ENCODE peak calls at places on chromosomes 1 and 21, in five cellular contexts. One of them, this sample, is unnamed.

GRCh38 chr1:167178831-167179230 is 41.9 kb upstream of the POU2F1 start:
- DNase-seq in PC-9: no peak
- DNase-seq in gastrocnemius medialis: no peak
- DNase-seq in cardiac muscle cell: no peak
- DNase-seq in IMR-90: no peak
- DNase-seq in this sample: no peak

GRCh38 chr1:6259491-6260362 is 1.2 kb downstream of the GPR153 start:
- DNase-seq in PC-9: peak; percentile 79
- DNase-seq in gastrocnemius medialis: peak; percentile 59
- DNase-seq in cardiac muscle cell: peak; percentile 89
- DNase-seq in IMR-90: peak; percentile 72
- DNase-seq in this sample: peak; percentile 65

GRCh38 chr21:31255846-31256395 is 88.1 kb downstream of the TIAM1 start:
- DNase-seq in PC-9: no peak
- DNase-seq in gastrocnemius medialis: no peak
- DNase-seq in cardiac muscle cell: no peak
- DNase-seq in IMR-90: no peak
- DNase-seq in this sample: no peak

GRCh38 chr1:116377564-116378529 is 4.8 kb downstream of the ATP1A1 start:
- DNase-seq in PC-9: no peak
- DNase-seq in gastrocnemius medialis: peak; percentile 88
- DNase-seq in cardiac muscle cell: peak; percentile 95
- DNase-seq in IMR-90: peak; percentile 96
- DNase-seq in this sample: peak; percentile 77

GRCh38 chr1:168148916-168149315 is 12.2 kb upstream of the GPR161 start:
- DNase-seq in PC-9: no peak
- DNase-seq in gastrocnemius medialis: no peak
- DNase-seq in cardiac muscle cell: no peak
- DNase-seq in IMR-90: no peak
- DNase-seq in this sample: no peak

GRCh38 chr1:235595079-235595478 is 54.5 kb downstream of the GNG4 start:
- DNase-seq in PC-9: no peak
- DNase-seq in gastrocnemius medialis: no peak
- DNase-seq in cardiac muscle cell: no peak
- DNase-seq in IMR-90: no peak
- DNase-seq in this sample: no peak

GRCh38 chr1:178946416-178946815 is 75.5 kb upstream of the ANGPTL1 start:
- DNase-seq in PC-9: no peak
- DNase-seq in gastrocnemius medialis: no peak
- DNase-seq in cardiac muscle cell: no peak
- DNase-seq in IMR-90: no peak
- DNase-seq in this sample: no peak

GRCh38 chr1:24503003-24503751 is 541 bp downstream of the RCAN3 start:
- DNase-seq in PC-9: no peak
- DNase-seq in gastrocnemius medialis: no peak
- DNase-seq in cardiac muscle cell: no peak
- DNase-seq in IMR-90: no peak
- DNase-seq in this sample: peak; percentile 38

GRCh38 chr21:26583737-26584136 is 10.7 kb upstream of the CYYR1 start:
- DNase-seq in PC-9: no peak
- DNase-seq in gastrocnemius medialis: no peak
- DNase-seq in cardiac muscle cell: no peak
- DNase-seq in IMR-90: no peak
- DNase-seq in this sample: no peak

GRCh38 chr1:35866998-35867397 is 16.0 kb upstream of the AGO1 start:
- DNase-seq in PC-9: no peak
- DNase-seq in gastrocnemius medialis: no peak
- DNase-seq in cardiac muscle cell: no peak
- DNase-seq in IMR-90: no peak
- DNase-seq in this sample: no peak

GRCh38 chr1:54582566-54583306 is 34.7 kb downstream of the ACOT11 start:
- DNase-seq in PC-9: no peak
- DNase-seq in gastrocnemius medialis: no peak
- DNase-seq in cardiac muscle cell: no peak
- DNase-seq in IMR-90: no peak
- DNase-seq in this sample: peak; percentile 89

GRCh38 chr1:54580856-54581550 is 33.0 kb downstream of the ACOT11 start:
- DNase-seq in PC-9: no peak
- DNase-seq in gastrocnemius medialis: no peak
- DNase-seq in cardiac muscle cell: no peak
- DNase-seq in IMR-90: no peak
- DNase-seq in this sample: no peak

GRCh38 chr1:54583868-54584267 is 35.8 kb downstream of the ACOT11 start:
- DNase-seq in PC-9: no peak
- DNase-seq in gastrocnemius medialis: no peak
- DNase-seq in cardiac muscle cell: no peak
- DNase-seq in IMR-90: no peak
- DNase-seq in this sample: no peak

GRCh38 chr1:54583307-54583686 is 35.3 kb downstream of the ACOT11 start:
- DNase-seq in PC-9: no peak
- DNase-seq in gastrocnemius medialis: no peak
- DNase-seq in cardiac muscle cell: no peak
- DNase-seq in IMR-90: no peak
- DNase-seq in this sample: no peak

GRCh38 chr1:54581621-54582035 is 33.6 kb downstream of the ACOT11 start:
- DNase-seq in PC-9: peak; percentile 94
- DNase-seq in gastrocnemius medialis: peak; percentile 99
- DNase-seq in cardiac muscle cell: peak; percentile 92
- DNase-seq in IMR-90: peak; percentile 71
- DNase-seq in this sample: peak; percentile 100
- H3K4me1 ChIP-seq in PC-9: no peaks in the 10 kb centered on the region
- H3K4me1 ChIP-seq in gastrocnemius medialis: peaks cover 63% of the 10 kb centered on the region
- H3K4me1 ChIP-seq in cardiac muscle cell: peaks cover 35% of the 10 kb centered on the region
- H3K4me1 ChIP-seq in IMR-90: peaks cover 3% of the 10 kb centered on the region
- H3K4me1 ChIP-seq in this sample: peaks cover 44% of the 10 kb centered on the region

GRCh38 chr1:101436100-101436511 is 199.3 kb downstream of the S1PR1 start:
- DNase-seq in PC-9: no peak
- DNase-seq in gastrocnemius medialis: no peak
- DNase-seq in cardiac muscle cell: no peak
- DNase-seq in IMR-90: no peak
- DNase-seq in this sample: no peak

GRCh38 chr1:101428562-101428961 is 191.7 kb downstream of the S1PR1 start:
- DNase-seq in PC-9: no peak
- DNase-seq in gastrocnemius medialis: no peak
- DNase-seq in cardiac muscle cell: no peak
- DNase-seq in IMR-90: no peak
- DNase-seq in this sample: no peak

DNA sequence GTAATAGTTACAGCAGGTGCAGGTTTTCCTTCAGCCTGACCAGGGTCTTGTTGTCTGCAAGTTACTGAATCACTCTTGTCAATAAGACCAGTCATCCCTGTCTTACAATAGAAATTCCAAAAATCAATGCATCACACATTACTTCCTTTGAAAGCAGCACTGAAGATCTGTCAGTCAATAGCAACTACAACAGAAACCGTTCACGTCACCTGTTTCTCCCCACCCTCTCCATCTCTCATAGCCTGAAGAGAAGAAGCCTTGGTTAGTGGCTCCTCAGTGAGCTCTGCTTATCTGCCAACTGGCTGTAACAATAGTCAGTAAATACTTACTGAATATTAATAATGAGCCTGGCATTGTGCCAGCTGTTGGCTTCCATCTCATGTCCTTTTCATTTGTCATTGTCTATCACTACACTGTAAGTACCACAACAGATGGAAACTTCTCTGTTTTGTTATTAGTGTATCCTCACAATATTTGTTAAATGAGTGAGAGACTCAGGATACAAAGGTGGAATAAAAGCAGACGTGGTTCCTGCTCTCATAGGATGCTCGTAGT is 195.2 kb downstream of the S1PR1 start:
- DNase-seq in PC-9: no peak
- DNase-seq in gastrocnemius medialis: no peak
- DNase-seq in cardiac muscle cell: no peak
- DNase-seq in IMR-90: no peak
- DNase-seq in this sample: no peak
- H3K4me3 ChIP-seq in PC-9: no peak overlapping the region
- H3K4me3 ChIP-seq in gastrocnemius medialis: no peak overlapping the region
- H3K4me3 ChIP-seq in cardiac muscle cell: no peak overlapping the region
- H3K4me3 ChIP-seq in IMR-90: no peak overlapping the region
- H3K4me3 ChIP-seq in this sample: no peak overlapping the region

GRCh38 chr1:54883349-54884102 is 3.5 kb downstream of the DHCR24 start:
- DNase-seq in PC-9: no peak
- DNase-seq in gastrocnemius medialis: peak; percentile 60
- DNase-seq in cardiac muscle cell: peak; percentile 73
- DNase-seq in IMR-90: peak; percentile 29
- DNase-seq in this sample: no peak
- TF ChIP-seq CTCF in PC-9: no peak
- TF ChIP-seq CTCF in gastrocnemius medialis: no peak
- TF ChIP-seq CTCF in cardiac muscle cell: no peak
- TF ChIP-seq CTCF in IMR-90: no peak
- TF ChIP-seq CTCF in this sample: no peak

DNA sequence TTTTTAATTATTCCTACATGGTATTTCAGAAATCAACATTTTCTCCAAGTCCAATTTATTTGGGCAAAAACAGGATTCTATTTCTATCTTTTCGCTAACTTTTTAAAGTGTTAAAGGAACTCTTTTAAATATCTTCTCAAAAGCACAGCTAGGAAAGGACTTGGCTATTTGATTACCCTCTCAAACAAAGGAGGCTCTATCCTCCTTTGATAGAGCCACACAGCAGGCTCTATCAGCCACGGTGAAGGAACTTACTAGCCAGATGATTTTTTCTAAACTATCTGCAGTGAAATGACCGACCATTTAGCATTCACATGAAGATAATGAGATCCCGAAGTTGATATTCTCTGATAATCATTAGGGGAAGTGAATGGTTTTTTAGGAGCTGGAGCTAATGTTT is 9.1 kb downstream of the ANGPTL7 start:
- DNase-seq in PC-9: no peak
- DNase-seq in gastrocnemius medialis: no peak
- DNase-seq in cardiac muscle cell: no peak
- DNase-seq in IMR-90: no peak
- DNase-seq in this sample: no peak
- H3K4me1 ChIP-seq in PC-9: no peaks in the 10 kb centered on the region
- H3K4me1 ChIP-seq in gastrocnemius medialis: no peaks in the 10 kb centered on the region
- H3K4me1 ChIP-seq in cardiac muscle cell: no peaks in the 10 kb centered on the region
- H3K4me1 ChIP-seq in IMR-90: no peaks in the 10 kb centered on the region
- H3K4me1 ChIP-seq in this sample: no peaks in the 10 kb centered on the region